ENCODE peak calls at places on chromosomes 12 and 14, in five cellular contexts. N, G, L, Z and W are unnamed samples.

GRCh38 chr12:88360349-88360748 is 218.2 kb downstream of the TMTC3 start:
- DNase-seq in L (no peak), Z (no peak), G (no peak), N (no peak), W (no peak)

GRCh38 chr12:61220337-61220736 is 1039.9 kb upstream of the USP15 start:
- DNase-seq in L (no peak), G (no peak), N (no peak), Z (no peak), W (no peak)

GRCh38 chr14:95662376-95663186 is 23.6 kb upstream of the TCL1B start:
- DNase-seq in G (no peak), Z (no peak), N (no peak), L (no peak), W (peak; percentile 42)

GRCh38 chr12:132284618-132285310 is 44.6 kb downstream of the GALNT9 start:
- DNase-seq in Z (no peak), L (no peak), G (no peak), N (no peak), W (no peak)

GRCh38 chr14:56608682-56609081 is 29.1 kb downstream of the TMEM260 start:
- DNase-seq in N (no peak), Z (no peak), L (no peak), G (no peak), W (no peak)

GRCh38 chr12:19412844-19413243 is 26.4 kb upstream of the AEBP2 start:
- DNase-seq in Z (peak; percentile 24), N (no peak), G (no peak), L (peak; percentile 24), W (no peak)

GRCh38 chr12:62683724-62684501 is 217.3 kb downstream of the MON2 start:
- DNase-seq in L (peak; percentile 85), Z (peak; percentile 60), G (peak; percentile 75), N (no peak), W (peak; percentile 19)

GRCh38 chr14:21252149-21252548 is 17.1 kb downstream of the HNRNPC start:
- DNase-seq in Z (no peak), G (no peak), N (no peak), L (no peak), W (no peak)

GRCh38 chr14:91117960-91118359 is 4.1 kb downstream of the DGLUCY start:
- DNase-seq in G (no peak), N (no peak), Z (no peak), L (no peak), W (no peak)

GRCh38 chr14:102875652-102876051 is 46.8 kb upstream of the AMN start:
- DNase-seq in Z (no peak), G (no peak), N (no peak), L (no peak), W (no peak)

GRCh38 chr12:110932048-110932447 is 11.7 kb upstream of the MYL2 start:
- DNase-seq in G (no peak), N (no peak), Z (no peak), L (no peak), W (no peak)

DNA sequence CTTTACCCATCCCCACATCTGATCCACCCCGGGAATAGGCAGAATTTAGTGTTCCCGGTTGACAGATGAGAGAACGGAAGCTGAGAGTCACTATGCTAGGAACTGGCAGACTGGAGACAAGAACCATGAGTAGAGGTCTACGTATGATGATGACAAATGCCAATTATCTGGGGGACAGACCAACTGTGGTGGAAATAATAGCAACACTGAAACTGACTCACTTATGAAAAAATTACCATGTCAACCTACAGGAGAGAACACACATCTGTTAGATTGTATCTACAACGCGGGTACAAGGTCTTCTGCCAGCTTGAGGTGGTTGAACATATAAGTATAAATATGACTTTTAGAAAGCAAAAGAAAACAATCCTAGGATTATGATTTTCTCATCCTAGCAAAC is 15.4 kb upstream of the SELPLG start:
- DNase-seq in N (no peak), L (no peak), Z (no peak), G (no peak), W (no peak)
- TF ChIP-seq POLR2A in N (no peak), L (no peak), Z (no peak), G (no peak), W (no peak)

GRCh38 chr12:53047221-53048032 is 2.4 kb upstream of the TNS2 start:
- DNase-seq in N (peak; percentile 86), L (peak; percentile 86), Z (peak; percentile 84), G (peak; percentile 90), W (peak; percentile 80)
- TF ChIP-seq POLR2A in N (no peak), L (peak; percentile 62), Z (peak; percentile 76), G (no peak), W (peak; percentile 74)

GRCh38 chr12:22627351-22627750 is 2.4 kb downstream of the ETNK1 start:
- DNase-seq in G (no peak), Z (no peak), L (no peak), N (no peak), W (no peak)

GRCh38 chr12:22624573-22624907 is 431 bp upstream of the ETNK1 start:
- DNase-seq in G (no peak), L (no peak), Z (no peak), N (no peak), W (no peak)

GRCh38 chr12:22626429-22626828 is 1.5 kb downstream of the ETNK1 start:
- DNase-seq in N (no peak), G (no peak), L (no peak), Z (no peak), W (no peak)

GRCh38 chr12:22625671-22626251 is 790 bp downstream of the ETNK1 start:
- DNase-seq in L (no peak), N (peak; percentile 7), G (no peak), Z (peak; percentile 16), W (peak; percentile 28)

GRCh38 chr12:22624908-22625646 is at the start of gene ETNK1:
- DNase-seq in L (peak; percentile 96), Z (peak; percentile 96), G (peak; percentile 96), N (peak; percentile 60), W (peak; percentile 95)
- TF ChIP-seq POLR2A in L (peak; percentile 99), Z (peak; percentile 95), G (peak; percentile 88), N (peak; percentile 90), W (peak; percentile 98)

DNA sequence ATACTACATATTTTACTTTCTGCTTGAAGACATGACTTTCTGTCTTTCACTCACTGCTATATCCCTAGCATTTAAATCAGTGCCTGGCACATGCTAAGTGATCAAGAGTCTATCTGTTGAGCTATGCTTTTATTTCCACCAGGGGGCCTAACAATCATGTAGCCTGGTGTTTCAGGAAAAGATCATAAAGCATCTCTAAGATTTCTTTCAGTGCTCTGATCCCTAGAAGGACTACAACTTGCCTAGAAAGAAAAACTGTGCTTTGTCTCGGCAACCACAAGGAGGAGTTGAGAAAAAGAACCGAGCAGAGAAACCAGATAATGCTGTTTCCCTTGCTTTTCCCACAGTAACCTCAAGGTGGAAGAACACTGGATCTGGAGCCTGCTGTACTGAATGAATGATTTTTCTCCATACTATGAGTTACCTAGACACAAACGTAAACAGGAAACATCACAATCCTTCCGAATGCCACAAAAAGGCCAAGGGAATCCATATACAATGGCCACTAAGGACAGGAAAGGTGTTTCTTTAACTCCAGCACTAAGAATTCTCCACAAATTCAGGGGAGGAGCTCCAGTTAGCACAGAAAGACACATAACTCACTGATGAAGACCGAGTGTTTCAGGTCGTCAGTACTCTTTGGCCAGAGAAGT is 1.2 kb downstream of the CRY1 start:
- DNase-seq in G (no peak), N (no peak), Z (peak; percentile 14), L (no peak), W (peak; percentile 49)
- TF ChIP-seq POLR2A in G (no peak), N (no peak), Z (no peak), L (no peak), W (no peak)